ENCODE peak calls at places on chromosomes 16 and 17, in five cellular contexts. Y is GM13976, F is anterior cingulate cortex, C is lung, A is dermis microvascular lymphatic vessel endothelial cell. P is an unnamed sample.

GRCh38 chr16:27327586-27327915 is 13.8 kb downstream of the IL4R start:
- DNase-seq in Y (no peak), F (no peak), C (no peak), A (no peak), P (no peak)

GRCh38 chr16:3458278-3458851 is 14.9 kb downstream of the NAA60 start:
- DNase-seq in Y (peak), F (no peak), C (no peak), A (no peak), P (peak)

GRCh38 chr16:24178496-24178895 is 77.6 kb upstream of the CACNG3 start:
- DNase-seq in Y (no peak), F (no peak), C (no peak), A (no peak), P (no peak)

GRCh38 chr16:48383877-48384304 is 1.3 kb downstream of the SIAH1 start:
- DNase-seq in Y (no peak), F (no peak), C (no peak), A (peak), P (no peak)

GRCh38 chr16:1863681-1864460 is 8.1 kb downstream of the MEIOB start:
- DNase-seq in Y (no peak), F (no peak), C (no peak), A (peak), P (no peak)

GRCh38 chr16:71762186-71762585 is 37.7 kb upstream of the PHLPP2 start:
- DNase-seq in Y (no peak), F (no peak), C (no peak), A (no peak), P (no peak)

GRCh38 chr16:28063047-28063521 is 430 bp downstream of the GSG1L start:
- DNase-seq in Y (no peak), F (no peak), C (no peak), A (no peak), P (peak)

GRCh38 chr17:72152392-72152727 is 31.5 kb downstream of the SOX9 start:
- DNase-seq in Y (no peak), F (no peak), C (no peak), A (no peak), P (no peak)

GRCh38 chr16:50578147-50578546 is 30.0 kb downstream of the NKD1 start:
- DNase-seq in Y (no peak), F (no peak), C (no peak), A (no peak), P (no peak)

GRCh38 chr17:19013806-19014627 is 9.5 kb upstream of the FAM83G start:
- DNase-seq in Y (no peak), F (no peak), C (no peak), A (no peak), P (no peak)

GRCh38 chr16:70740919-70741778 is 55.3 kb upstream of the MTSS2 start:
- DNase-seq in Y (no peak), F (no peak), C (no peak), A (no peak), P (no peak)

GRCh38 chr17:8563981-8564602 is 66.4 kb downstream of the MYH10 start:
- DNase-seq in Y (no peak), F (no peak), C (no peak), A (no peak), P (no peak)

GRCh38 chr16:53129281-53130192 is 74.7 kb downstream of the CHD9 start:
- DNase-seq in Y (no peak), F (no peak), C (no peak), A (no peak), P (no peak)

GRCh38 chr17:36923814-36924221 is 13.5 kb upstream of the LHX1 start:
- DNase-seq in Y (no peak), F (no peak), C (no peak), A (no peak), P (no peak)

GRCh38 chr17:33124871-33125551 is 133.4 kb downstream of the SPACA3 start:
- DNase-seq in Y (no peak), F (no peak), C (no peak), A (no peak), P (no peak)

GRCh38 chr16:25155553-25156460 is 44.3 kb downstream of the LCMT1 start:
- DNase-seq in Y (no peak), F (no peak), C (no peak), A (no peak), P (no peak)